ENCODE peak calls at places on chromosomes 5 and 9, in five cellular contexts. Q is ELF-1; J is naive thymus-derived CD4-positive, alpha-beta T cell; L is left cardiac atrium; R is cerebellar cortex. B is an unnamed sample.

GRCh38 chr9:100324594-100325200 is 28.0 kb downstream of the TEX10 start:
- DNase-seq in Q (no peak), J (peak), L (no peak), R (peak), B (peak)

GRCh38 chr5:66694036-66694435 is 97.8 kb downstream of the MAST4 start:
- DNase-seq in Q (no peak), J (no peak), L (no peak), R (no peak), B (no peak)

GRCh38 chr5:1337490-1338195 is 7.3 kb downstream of the CLPTM1L start:
- DNase-seq in Q (no peak), J (no peak), L (no peak), R (no peak), B (no peak)

GRCh38 chr9:3931996-3932906 is 367.6 kb downstream of the GLIS3 start:
- DNase-seq in Q (no peak), J (no peak), L (no peak), R (no peak), B (no peak)

GRCh38 chr5:168404366-168404765 is 81.9 kb upstream of the RARS1 start:
- DNase-seq in Q (no peak), J (no peak), L (no peak), R (no peak), B (peak)

GRCh38 chr5:116574682-116575634 is at the start of gene SEMA6A:
- DNase-seq in Q (peak), J (peak), L (peak), R (peak), B (peak)

GRCh38 chr5:9361835-9362234 is 184.0 kb downstream of the SEMA5A start:
- DNase-seq in Q (peak), J (peak), L (peak), R (peak), B (peak)

GRCh38 chr5:113050606-113051391 is 74.2 kb downstream of the DCP2 start:
- DNase-seq in Q (no peak), J (no peak), L (no peak), R (no peak), B (no peak)

GRCh38 chr5:40261984-40262383 is 417.7 kb upstream of the PTGER4 start:
- DNase-seq in Q (no peak), J (no peak), L (no peak), R (no peak), B (no peak)

GRCh38 chr9:68934319-68934644 is 79.6 kb downstream of the PRKACG start:
- DNase-seq in Q (no peak), J (no peak), L (no peak), R (no peak), B (no peak)

B was measured in pons.